ENCODE peak calls at places on chromosome 17, in nine cellular contexts. W is glutamatergic neuron, Z is cardiac muscle cell, P is HuH-7.5, V is sciatic nerve, R is heart left ventricle, Y is GM04503, N is anterior cingulate cortex, C is HT1080. L is an unnamed sample.

GRCh38 chr17:64343833-64344637 is 46.6 kb downstream of the PECAM1 start:
- DNase-seq in V (peak), C (peak), W (no peak), N (no peak), P (peak), R (peak), Z (no peak), Y (peak), L (no peak)

GRCh38 chr17:7982666-7983065 is 19.7 kb upstream of the GUCY2D start:
- DNase-seq in V (no peak), Z (peak), C (peak), W (no peak), Y (no peak), N (no peak), P (no peak), R (no peak), L (no peak)

GRCh38 chr17:77196251-77196650 is 55.5 kb downstream of the SEC14L1 start:
- DNase-seq in Y (no peak), Z (no peak), V (no peak), W (no peak), N (no peak), P (no peak), R (no peak), C (no peak), L (no peak)

GRCh38 chr17:58615768-58616659 is 75.8 kb downstream of the TEX14 start:
- DNase-seq in N (no peak), C (peak), W (no peak), P (no peak), V (no peak), Y (no peak), R (no peak), Z (no peak), L (no peak)

GRCh38 chr17:14522795-14523387 is 222.0 kb downstream of the HS3ST3B1 start:
- DNase-seq in V (no peak), C (no peak), P (no peak), W (no peak), R (no peak), Z (no peak), Y (no peak), N (no peak), L (no peak)

GRCh38 chr17:40345161-40346034 is 19.1 kb downstream of the GJD3 start:
- DNase-seq in Z (peak), W (peak), N (peak), C (no peak), V (peak), P (peak), R (peak), Y (no peak), L (no peak)

GRCh38 chr17:81200695-81201580 is 21.8 kb downstream of the CEP131 start:
- DNase-seq in Y (peak), N (peak), V (no peak), P (peak), W (peak), C (peak), R (peak), Z (peak), L (no peak)

GRCh38 chr17:79737046-79737921 is 6.5 kb downstream of the ENPP7 start:
- DNase-seq in R (no peak), W (no peak), N (no peak), V (no peak), Z (no peak), P (no peak), C (no peak), Y (no peak), L (no peak)

GRCh38 chr17:51739245-51739886 is 419.1 kb downstream of the CA10 start:
- DNase-seq in R (no peak), V (no peak), Z (no peak), P (no peak), W (no peak), C (no peak), N (no peak), Y (no peak), L (no peak)

GRCh38 chr17:81349397-81350319 is 45.6 kb upstream of the BAHCC1 start:
- DNase-seq in N (no peak), R (no peak), Z (no peak), P (no peak), C (peak), Y (no peak), W (peak), V (no peak), L (no peak)

GRCh38 chr17:65292430-65292829 is 155.3 kb downstream of the RGS9 start:
- DNase-seq in N (no peak), P (no peak), C (peak), R (no peak), Z (no peak), V (no peak), W (no peak), Y (no peak), L (no peak)

L was measured in esophagus muscularis mucosa.